ENCODE peak calls at places on chromosomes 6 and 20, in nine cellular contexts. R, K, Z, I, L, J, C, U and A are unnamed samples.

GRCh38 chr20:62754122-62754990 is 41.9 kb upstream of the MRGBP start:
- DNase-seq in R (no peak), C (no peak), L (no peak), K (no peak), I (no peak), J (peak), Z (no peak), U (no peak), A (no peak)

GRCh38 chr6:158068156-158068892 is 86.7 kb downstream of the SYNJ2 start:
- DNase-seq in U (no peak), C (no peak), Z (no peak), I (no peak), J (peak), K (no peak), R (no peak), L (peak), A (no peak)

GRCh38 chr6:149332602-149333311 is 15.2 kb downstream of the TAB2 start:
- DNase-seq in R (no peak), K (no peak), C (no peak), Z (no peak), L (peak), I (no peak), U (no peak), J (no peak), A (no peak)

GRCh38 chr6:49918787-49919186 is 45.2 kb downstream of the DEFB114 start:
- DNase-seq in C (no peak), J (no peak), K (no peak), U (no peak), L (no peak), I (no peak), R (no peak), Z (no peak), A (no peak)

GRCh38 chr20:45861157-45862075 is 4.0 kb downstream of the ZSWIM3 start:
- DNase-seq in Z (no peak), J (peak), R (no peak), C (no peak), L (peak), I (no peak), K (no peak), U (peak), A (no peak)

GRCh38 chr6:39411001-39411400 is 88.5 kb upstream of the KCNK16 start:
- DNase-seq in Z (no peak), U (no peak), I (no peak), R (no peak), K (no peak), J (no peak), L (no peak), C (no peak), A (no peak)

GRCh38 chr20:57301026-57301425 is 28.6 kb upstream of the SPO11 start:
- DNase-seq in I (no peak), J (peak), L (no peak), Z (no peak), R (no peak), K (no peak), U (no peak), C (no peak), A (no peak)

GRCh38 chr6:9799582-9799981 is 615.3 kb downstream of the TFAP2A start:
- DNase-seq in Z (no peak), K (no peak), J (no peak), L (no peak), C (no peak), R (no peak), I (peak), U (no peak), A (no peak)

GRCh38 chr20:53216856-53217576 is 244.9 kb downstream of the TSHZ2 start:
- DNase-seq in L (peak), J (peak), U (peak), K (peak), R (peak), Z (peak), C (peak), I (no peak), A (peak)

GRCh38 chr6:27631614-27631925 is 158.7 kb upstream of the ZNF184 start:
- DNase-seq in C (no peak), K (no peak), J (no peak), U (no peak), I (no peak), Z (no peak), R (no peak), L (no peak), A (no peak)

GRCh38 chr6:14903176-14904088 is 342.4 kb upstream of the JARID2 start:
- DNase-seq in L (no peak), Z (no peak), R (no peak), U (no peak), I (peak), K (no peak), C (no peak), J (no peak), A (no peak)

GRCh38 chr20:32945710-32946221 is 58.5 kb downstream of the SUN5 start:
- DNase-seq in I (no peak), C (peak), U (peak), J (no peak), R (peak), Z (no peak), L (peak), K (peak), A (peak)

GRCh38 chr6:1070085-1070521 is 241.8 kb upstream of the FOXQ1 start:
- DNase-seq in L (peak), J (no peak), I (no peak), R (no peak), U (peak), K (no peak), C (no peak), Z (no peak), A (no peak)

GRCh38 chr20:57251344-57251743 is 15.1 kb downstream of the BMP7 start:
- DNase-seq in L (peak), Z (no peak), R (no peak), J (no peak), I (no peak), U (peak), C (no peak), K (no peak), A (no peak)

GRCh38 chr6:4852938-4853337 is 76.7 kb downstream of the CDYL start:
- DNase-seq in Z (no peak), C (no peak), U (no peak), J (no peak), L (no peak), I (no peak), K (no peak), R (no peak), A (no peak)

GRCh38 chr6:122580731-122581130 is 29.5 kb upstream of the PKIB start:
- DNase-seq in I (no peak), R (peak), J (no peak), U (peak), L (peak), Z (no peak), C (peak), K (no peak), A (no peak)